ENCODE peak calls at places on chromosomes 4 and X, in eight cellular contexts. U, O, V, M, A, Y, J and W are unnamed samples.

GRCh38 chrX:69262036-69262905 is 97.0 kb upstream of the PJA1 start:
- DNase-seq in Y (no peak), O (no peak), M (peak; percentile 52), U (peak; percentile 43), A (no peak), V (no peak), J (no peak), W (no peak)

GRCh38 chr4:7439699-7440098 is 5.0 kb upstream of the PSAPL1 start:
- DNase-seq in Y (no peak), O (no peak), M (no peak), A (peak; percentile 1), V (no peak), J (no peak), U (no peak), W (no peak)

GRCh38 chr4:113382704-113383103 is 333.3 kb downstream of the ANK2 start:
- DNase-seq in O (no peak), Y (no peak), V (no peak), J (no peak), M (peak; percentile 37), A (no peak), U (no peak), W (no peak)

GRCh38 chr4:3807861-3808521 is 41.8 kb downstream of the ADRA2C start:
- DNase-seq in M (no peak), J (peak; percentile 11), V (no peak), Y (no peak), O (no peak), U (no peak), A (no peak), W (no peak)

GRCh38 chrX:15373986-15374385 is 10.2 kb downstream of the VEGFD start:
- DNase-seq in J (no peak), M (no peak), U (no peak), O (no peak), A (no peak), Y (no peak), V (no peak), W (no peak)

GRCh38 chr4:83189631-83190136 is 75.2 kb upstream of the PLAC8 start:
- DNase-seq in J (no peak), O (no peak), V (no peak), Y (peak; percentile 58), U (no peak), A (no peak), M (no peak), W (no peak)

GRCh38 chr4:8192748-8193738 is 6.0 kb upstream of the SH3TC1 start:
- DNase-seq in O (peak; percentile 64), V (no peak), Y (peak; percentile 76), M (peak; percentile 48), J (peak; percentile 71), A (peak; percentile 50), U (peak; percentile 66), W (peak; percentile 79)

GRCh38 chr4:94758141-94758699 is 465 bp downstream of the BMPR1B start:
- DNase-seq in A (peak; percentile 81), M (peak; percentile 24), Y (peak; percentile 83), V (no peak), U (peak; percentile 43), J (peak; percentile 62), O (no peak), W (peak; percentile 49)

GRCh38 chrX:352582-353314 is 34.0 kb downstream of the PPP2R3B start:
- DNase-seq in U (peak; percentile 30), Y (no peak), M (no peak), O (no peak), V (no peak), J (peak; percentile 26), A (peak; percentile 54), W (no peak)

GRCh38 chr4:6478546-6479220 is 6.3 kb upstream of the PPP2R2C start:
- DNase-seq in A (no peak), U (no peak), O (no peak), M (no peak), Y (no peak), V (no peak), J (no peak), W (no peak)

GRCh38 chrX:129227376-129227775 is 295.9 kb downstream of the SMARCA1 start:
- DNase-seq in U (no peak), O (no peak), J (no peak), M (no peak), V (no peak), Y (no peak), A (no peak), W (no peak)

GRCh38 chrX:33134164-33134563 is 77.2 kb downstream of the DMD start:
- DNase-seq in Y (no peak), V (no peak), M (no peak), J (no peak), O (no peak), A (no peak), U (no peak), W (no peak)

GRCh38 chr4:120005091-120005490 is 61.6 kb downstream of the MAD2L1 start:
- DNase-seq in O (no peak), J (no peak), Y (no peak), A (no peak), M (peak; percentile 75), U (no peak), V (no peak), W (no peak)

GRCh38 chr4:141009931-141010330 is 123.3 kb downstream of the RNF150 start:
- DNase-seq in O (no peak), Y (no peak), J (no peak), M (no peak), A (no peak), V (no peak), U (no peak), W (no peak)

GRCh38 chr4:36038521-36038920 is 205.8 kb downstream of the ARAP2 start:
- DNase-seq in U (no peak), Y (no peak), O (no peak), V (no peak), J (no peak), A (no peak), M (no peak), W (no peak)

GRCh38 chr4:113125418-113125817 is 76.0 kb downstream of the ANK2 start:
- DNase-seq in Y (no peak), A (no peak), V (no peak), U (no peak), O (no peak), J (no peak), M (no peak), W (no peak)

GRCh38 chrX:126820700-126821420 is 1.3 kb downstream of the PRR32 start:
- DNase-seq in J (no peak), A (no peak), V (no peak), U (peak; percentile 51), Y (no peak), O (no peak), M (no peak), W (no peak)

GRCh38 chrX:71181558-71181909 is 36.9 kb downstream of the NLGN3 start:
- DNase-seq in J (no peak), V (peak; percentile 46), Y (no peak), U (no peak), M (no peak), O (no peak), A (no peak), W (no peak)

GRCh38 chrX:20266810-20267598 is at the start of gene RPS6KA3:
- DNase-seq in A (peak; percentile 97), M (peak; percentile 74), Y (peak; percentile 93), J (peak; percentile 94), U (peak; percentile 95), V (peak; percentile 78), O (peak; percentile 51), W (peak; percentile 83)

GRCh38 chrX:123920065-123920785 is 41.3 kb upstream of the STAG2 start:
- DNase-seq in J (no peak), M (peak; percentile 92), Y (peak; percentile 25), U (no peak), O (peak; percentile 87), A (no peak), V (no peak), W (peak; percentile 67)

GRCh38 chr4:110344165-110344564 is 131.8 kb upstream of the ENPEP start:
- DNase-seq in Y (peak; percentile 1), U (no peak), M (peak; percentile 33), A (no peak), V (no peak), O (peak; percentile 23), J (no peak), W (no peak)

GRCh38 chrX:149470960-149471359 is 34.1 kb downstream of the IDS start:
- DNase-seq in J (peak; percentile 80), A (peak; percentile 91), U (peak; percentile 85), V (peak; percentile 75), M (peak; percentile 59), O (peak; percentile 35), Y (peak; percentile 62), W (peak; percentile 67)

GRCh38 chr4:141248029-141248428 is 27.3 kb downstream of the ZNF330 start:
- DNase-seq in Y (no peak), U (no peak), J (peak; percentile 74), O (peak; percentile 13), V (no peak), M (peak; percentile 60), A (peak; percentile 12), W (no peak)

GRCh38 chr4:16516796-16517413 is 290.6 kb upstream of the TAPT1 start:
- DNase-seq in V (no peak), U (no peak), O (peak; percentile 25), J (no peak), M (peak; percentile 83), Y (no peak), A (no peak), W (peak; percentile 76)

GRCh38 chr4:127533028-127533700 is 99.6 kb upstream of the INTU start:
- DNase-seq in A (no peak), U (peak; percentile 64), Y (no peak), M (peak; percentile 92), O (peak; percentile 72), J (no peak), V (no peak), W (peak; percentile 39)

GRCh38 chrX:42536286-42536685 is 241.7 kb downstream of the PPP1R2C start:
- DNase-seq in O (peak; percentile 79), Y (no peak), A (no peak), V (no peak), M (no peak), U (no peak), J (no peak), W (no peak)

GRCh38 chrX:12237771-12238170 is 99.5 kb downstream of the FRMPD4 start:
- DNase-seq in U (no peak), A (no peak), O (no peak), M (no peak), V (no peak), J (no peak), Y (no peak), W (no peak)

GRCh38 chr4:185426960-185427688 is 1.4 kb upstream of the UFSP2 start:
- DNase-seq in A (no peak), U (no peak), M (no peak), Y (no peak), J (no peak), V (no peak), O (no peak), W (no peak)

GRCh38 chr4:153234923-153235322 is 30.7 kb downstream of the TRIM2 start:
- DNase-seq in O (peak; percentile 81), M (peak; percentile 67), U (no peak), V (no peak), A (no peak), Y (no peak), J (no peak), W (peak; percentile 44)

GRCh38 chr4:148445071-148445902 is 3.1 kb upstream of the NR3C2 start:
- DNase-seq in J (peak; percentile 71), O (no peak), U (peak; percentile 76), Y (no peak), V (no peak), M (no peak), A (peak; percentile 86), W (peak; percentile 71)

GRCh38 chr4:154132406-154132805 is 343.5 kb upstream of the SFRP2 start:
- DNase-seq in A (no peak), V (no peak), O (no peak), J (no peak), M (peak; percentile 12), Y (no peak), U (no peak), W (no peak)

GRCh38 chr4:5370286-5370685 is 319.0 kb downstream of the STK32B start:
- DNase-seq in O (peak; percentile 85), Y (peak; percentile 85), M (no peak), A (no peak), V (no peak), J (no peak), U (no peak), W (no peak)

GRCh38 chrX:117839544-117839943 is 277.1 kb downstream of the KLHL13 start:
- DNase-seq in O (no peak), J (no peak), V (no peak), U (no peak), Y (peak; percentile 2), M (no peak), A (no peak), W (no peak)

GRCh38 chr4:121977251-121978168 is 25.6 kb upstream of the TRPC3 start:
- DNase-seq in V (no peak), U (no peak), A (no peak), J (no peak), O (peak; percentile 28), M (peak; percentile 19), Y (peak; percentile 0), W (no peak)